ENCODE peak calls at places on chromosomes 2 and 18, in eight cellular contexts. J, U, P, B, A, L, V and D are unnamed samples. For H3K4me1, the result is how much of the 10 kb centered on the place peaks cover.

GRCh38 chr2:45681675-45682074 is 30.2 kb downstream of the PRKCE start:
- DNase-seq in J (peak), U (no peak), P (no peak), B (peak), A (peak), L (no peak), V (no peak), D (no peak)

GRCh38 chr2:33786881-33787280 is 187.8 kb upstream of the FAM98A start:
- DNase-seq in J (no peak), U (no peak), P (no peak), B (no peak), A (peak), L (no peak), V (no peak), D (no peak)

GRCh38 chr2:75920721-75921551 is 210.2 kb upstream of the GCFC2 start:
- DNase-seq in J (no peak), U (no peak), P (no peak), B (no peak), A (no peak), L (peak), V (no peak), D (no peak)

GRCh38 chr2:203804070-203804469 is 63.5 kb upstream of the CTLA4 start:
- DNase-seq in J (peak), U (no peak), P (no peak), B (peak), A (peak), L (no peak), V (no peak), D (no peak)

GRCh38 chr2:232330068-232330999 is 48.2 kb upstream of the ALPP start:
- DNase-seq in J (no peak), U (no peak), P (no peak), B (no peak), A (no peak), L (peak), V (no peak), D (no peak)

GRCh38 chr18:48831113-48831759 is 119.5 kb downstream of the SMAD7 start:
- DNase-seq in J (no peak), U (no peak), P (peak), B (peak), A (no peak), L (no peak), V (no peak), D (no peak)

GRCh38 chr2:143981428-143981827 is 538.5 kb downstream of the ZEB2 start:
- DNase-seq in J (no peak), U (no peak), P (no peak), B (no peak), A (no peak), L (no peak), V (no peak), D (no peak)

GRCh38 chr2:53787255-53787910 is 539 bp downstream of the ERLEC1 start:
- DNase-seq in J (no peak), U (no peak), P (no peak), B (no peak), A (peak), L (no peak), V (no peak), D (no peak)

GRCh38 chr18:74465775-74466174 is 8.7 kb upstream of the DIPK1C start:
- DNase-seq in J (no peak), U (no peak), P (no peak), B (no peak), A (no peak), L (no peak), V (no peak), D (no peak)

GRCh38 chr2:43179947-43180346 is 46.5 kb downstream of the ZFP36L2 start:
- DNase-seq in J (no peak), U (no peak), P (no peak), B (no peak), A (no peak), L (peak), V (no peak), D (no peak)

GRCh38 chr2:130985206-130985779 is 108.0 kb downstream of the FAM168B start:
- DNase-seq in J (no peak), U (no peak), P (no peak), B (no peak), A (no peak), L (no peak), V (no peak), D (no peak)

GRCh38 chr18:11149441-11150270 is at the start of gene PIEZO2:
- DNase-seq in J (peak), U (no peak), P (no peak), B (peak), A (peak), L (peak), V (peak), D (no peak)

GRCh38 chr2:240507778-240508251 is 50.0 kb downstream of the ANKMY1 start:
- DNase-seq in J (no peak), U (no peak), P (peak), B (no peak), A (no peak), L (no peak), V (no peak), D (no peak)

GRCh38 chr2:231640646-231641111 is 48.0 kb downstream of the TEX44 start:
- DNase-seq in J (no peak), U (no peak), P (peak), B (peak), A (peak), L (peak), V (peak), D (no peak)

GRCh38 chr2:100818003-100818605 is 1.8 kb upstream of the NPAS2 start:
- DNase-seq in J (peak), U (no peak), P (no peak), B (no peak), A (peak), L (no peak), V (no peak), D (no peak)

GRCh38 chr2:98909381-98910211 is 26.4 kb downstream of the CRACDL start:
- DNase-seq in J (peak), U (no peak), P (peak), B (peak), A (peak), L (peak), V (no peak), D (no peak)

GRCh38 chr2:113032737-113033136 is 19.9 kb downstream of the IL36B start:
- DNase-seq in J (no peak), U (no peak), P (no peak), B (no peak), A (no peak), L (no peak), V (no peak), D (no peak)

GRCh38 chr2:55518846-55519167 is 711 bp upstream of the CFAP36 start:
- DNase-seq in J (peak), U (no peak), P (no peak), B (no peak), A (peak), L (peak), V (no peak), D (no peak)

GRCh38 chr2:156486175-156486574 is 50.0 kb downstream of the GPD2 start:
- DNase-seq in J (peak), U (no peak), P (no peak), B (no peak), A (no peak), L (no peak), V (no peak), D (no peak)

GRCh38 chr2:239519081-239519920 is 118.5 kb upstream of the HDAC4 start:
- DNase-seq in J (no peak), U (no peak), P (no peak), B (no peak), A (no peak), L (no peak), V (peak), D (no peak)

GRCh38 chr2:240946046-240946445 is 39.9 kb downstream of the CROCC2 start:
- DNase-seq in J (no peak), U (no peak), P (no peak), B (no peak), A (no peak), L (no peak), V (no peak), D (no peak)

GRCh38 chr2:128536925-128537620 is 218.4 kb upstream of the HS6ST1 start:
- DNase-seq in J (peak), U (no peak), P (no peak), B (no peak), A (peak), L (peak), V (no peak), D (no peak)

GRCh38 chr2:215961981-215962380 is 51.4 kb downstream of the MREG start:
- DNase-seq in J (no peak), U (no peak), P (no peak), B (no peak), A (no peak), L (no peak), V (no peak), D (no peak)

GRCh38 chr2:200438251-200438650 is 71.6 kb downstream of the KCTD18 start:
- DNase-seq in J (no peak), U (no peak), P (no peak), B (no peak), A (no peak), L (no peak), V (no peak), D (no peak)

GRCh38 chr2:191840916-191841315 is 6.0 kb downstream of the CAVIN2 start:
- DNase-seq in J (no peak), U (no peak), P (no peak), B (no peak), A (no peak), L (no peak), V (no peak), D (no peak)

GRCh38 chr2:240374085-240374907 is 61.2 kb upstream of the GPC1 start:
- DNase-seq in J (peak), U (no peak), P (peak), B (peak), A (peak), L (no peak), V (peak), D (no peak)

GRCh38 chr18:58865714-58866113 is 1.0 kb downstream of the ZNF532 start:
- DNase-seq in J (no peak), U (no peak), P (no peak), B (no peak), A (peak), L (no peak), V (no peak), D (no peak)
- H3K4me1 ChIP-seq in J (under half), U (under half), P (under half), B (under half), A (half or more), L (half or more), V (half or more), D (under half)

GRCh38 chr2:174336403-174337336 is 1.9 kb downstream of the SP9 start:
- DNase-seq in J (no peak), U (no peak), P (no peak), B (peak), A (no peak), L (peak), V (no peak), D (no peak)

GRCh38 chr2:174337337-174338154 is 2.8 kb downstream of the SP9 start:
- DNase-seq in J (peak), U (no peak), P (no peak), B (peak), A (no peak), L (peak), V (no peak), D (no peak)

GRCh38 chr2:174339571-174339966 is 4.8 kb downstream of the SP9 start:
- DNase-seq in J (no peak), U (no peak), P (no peak), B (no peak), A (no peak), L (no peak), V (no peak), D (no peak)

GRCh38 chr2:174338626-174339570 is 4.1 kb downstream of the SP9 start:
- DNase-seq in J (no peak), U (no peak), P (no peak), B (no peak), A (no peak), L (peak), V (no peak), D (no peak)

GRCh38 chr2:174338155-174338495 is 3.4 kb downstream of the SP9 start:
- DNase-seq in J (peak), U (no peak), P (no peak), B (no peak), A (no peak), L (no peak), V (no peak), D (no peak)
- H3K4me1 ChIP-seq in J (under half), U (half or more), P (under half), B (under half), A (under half), L (under half), V (half or more), D (half or more)

DNA sequence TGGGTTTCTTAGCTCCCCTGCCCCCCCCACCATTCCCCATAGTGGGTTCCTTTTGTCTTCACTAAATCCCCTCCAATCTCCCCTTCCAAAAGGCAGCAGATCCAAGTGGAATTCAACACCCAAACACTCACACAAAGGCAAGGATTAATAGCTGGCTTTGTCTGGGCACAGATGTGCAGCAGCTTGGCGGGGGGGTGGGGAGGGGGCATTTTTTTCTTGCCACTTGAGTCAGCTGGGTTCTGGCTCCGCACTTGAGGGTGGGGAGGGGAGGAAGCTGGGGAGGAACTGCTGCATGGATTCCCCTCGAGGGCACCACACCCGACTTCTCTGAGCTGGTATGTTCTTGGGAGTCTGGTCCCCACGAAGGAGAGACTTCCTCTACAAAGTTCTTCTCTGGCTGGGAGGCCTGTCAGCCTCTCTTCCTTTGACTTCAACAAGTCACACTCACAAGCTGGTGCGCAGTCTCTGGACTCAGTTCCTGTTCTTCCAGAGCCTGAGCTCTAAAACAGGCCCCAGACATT is 36.0 kb downstream of the SERTAD2 start:
- DNase-seq in J (no peak), U (no peak), P (no peak), B (no peak), A (no peak), L (peak), V (no peak), D (no peak)
- H3K4me1 ChIP-seq in J (under half), U (under half), P (under half), B (under half), A (under half), L (half or more), V (under half), D (under half)

GRCh38 chr18:23718731-23719130 is 29.5 kb downstream of the LAMA3 start:
- DNase-seq in J (no peak), U (no peak), P (no peak), B (no peak), A (no peak), L (no peak), V (no peak), D (no peak)

GRCh38 chr18:23718243-23718720 is 29.0 kb downstream of the LAMA3 start:
- DNase-seq in J (peak), U (no peak), P (no peak), B (no peak), A (peak), L (no peak), V (no peak), D (no peak)

GRCh38 chr18:23716966-23717365 is 27.7 kb downstream of the LAMA3 start:
- DNase-seq in J (no peak), U (no peak), P (no peak), B (no peak), A (peak), L (no peak), V (no peak), D (no peak)

GRCh38 chr18:23721711-23722479 is 32.6 kb downstream of the LAMA3 start:
- DNase-seq in J (no peak), U (no peak), P (no peak), B (no peak), A (peak), L (peak), V (no peak), D (no peak)

GRCh38 chr18:23719634-23720201 is 30.5 kb downstream of the LAMA3 start:
- DNase-seq in J (peak), U (no peak), P (peak), B (peak), A (peak), L (no peak), V (no peak), D (no peak)
- H3K4me1 ChIP-seq in J (under half), U (under half), P (under half), B (under half), A (half or more), L (under half), V (under half), D (under half)

DNA sequence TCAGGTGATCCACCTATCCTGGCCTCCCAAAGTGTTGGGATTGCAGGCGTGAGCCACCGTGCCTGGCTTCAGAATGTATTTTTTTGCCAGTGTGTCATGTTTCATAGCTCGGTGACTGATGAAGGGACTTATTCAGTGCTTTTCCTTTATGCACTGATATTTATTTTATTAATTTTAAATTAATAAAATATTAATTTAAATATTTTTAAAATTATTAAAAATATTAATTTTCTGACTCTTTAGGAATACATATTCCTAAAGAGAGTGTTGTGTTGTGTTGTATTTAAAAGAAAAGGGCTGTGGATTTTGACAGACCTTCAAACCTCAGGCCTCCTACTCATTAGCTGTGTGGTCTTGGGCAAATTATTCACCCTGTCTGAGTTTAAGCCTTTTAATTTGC is 22.3 kb downstream of the RAB27B start:
- DNase-seq in J (no peak), U (no peak), P (no peak), B (no peak), A (no peak), L (no peak), V (no peak), D (no peak)
- H3K4me1 ChIP-seq in J (under half), U (under half), P (under half), B (under half), A (under half), L (under half), V (under half), D (under half)

GRCh38 chr2:142875642-142876041 is 1.8 kb upstream of the KYNU start:
- DNase-seq in J (no peak), U (no peak), P (no peak), B (no peak), A (peak), L (no peak), V (no peak), D (no peak)

GRCh38 chr2:142877265-142877756 is at the start of gene KYNU:
- DNase-seq in J (peak), U (no peak), P (no peak), B (no peak), A (peak), L (no peak), V (no peak), D (no peak)

GRCh38 chr2:142878061-142878741 is 737 bp downstream of the KYNU start:
- DNase-seq in J (no peak), U (no peak), P (no peak), B (no peak), A (no peak), L (no peak), V (no peak), D (no peak)

GRCh38 chr2:142875010-142875409 is 2.5 kb upstream of the KYNU start:
- DNase-seq in J (peak), U (no peak), P (no peak), B (no peak), A (peak), L (no peak), V (no peak), D (no peak)

DNA sequence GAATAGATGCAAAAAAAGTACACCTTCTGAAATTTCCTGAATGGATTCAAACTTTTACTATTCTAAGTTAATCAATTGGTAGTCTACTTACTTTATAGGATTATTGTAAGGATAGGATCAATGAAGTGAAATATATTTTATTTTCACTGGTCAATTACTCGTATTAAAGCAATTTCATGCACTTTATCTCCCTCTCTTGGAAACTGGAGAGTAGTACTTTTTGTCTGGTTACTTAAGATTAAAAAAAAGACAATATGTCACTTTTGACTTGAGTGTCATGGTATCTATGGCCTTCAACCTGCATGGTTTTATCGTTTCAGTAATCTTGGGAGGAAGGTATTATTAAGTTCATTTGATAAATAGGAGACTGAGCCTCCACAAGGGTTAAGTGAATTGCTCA is 1.0 kb upstream of the KYNU start:
- DNase-seq in J (peak), U (no peak), P (no peak), B (no peak), A (peak), L (no peak), V (no peak), D (no peak)
- H3K4me1 ChIP-seq in J (under half), U (under half), P (under half), B (under half), A (half or more), L (under half), V (under half), D (under half)